ENCODE peak calls at places on chromosomes 1 and 21, in eight cellular contexts. V, Q, M, W, R, H, D and T are unnamed samples.

GRCh38 chr1:41018039-41018438 is 3.5 kb downstream of the SLFNL1 start:
- DNase-seq in V (no peak), Q (no peak), R (no peak), D (no peak), W (no peak), M (no peak), H (no peak), T (no peak)

GRCh38 chr1:181918893-181919728 is 142.4 kb downstream of the ZNF648 start:
- DNase-seq in Q (no peak), W (no peak), M (no peak), V (no peak), D (peak; percentile 79), R (no peak), H (no peak), T (no peak)

GRCh38 chr1:69082312-69082711 is 485.4 kb upstream of the LRRC7 start:
- DNase-seq in V (no peak), D (peak; percentile 63), M (no peak), W (no peak), H (no peak), R (no peak), Q (no peak), T (no peak)

GRCh38 chr1:151819951-151820623 is 11.5 kb downstream of the RORC start:
- DNase-seq in M (no peak), Q (peak; percentile 21), H (no peak), R (no peak), W (no peak), V (no peak), D (no peak), T (no peak)

GRCh38 chr1:85328713-85329376 is 52.4 kb upstream of the BCL10 start:
- DNase-seq in W (no peak), Q (no peak), R (no peak), V (no peak), H (no peak), D (peak; percentile 99), M (no peak), T (no peak)

GRCh38 chr1:198125995-198126758 is 30.6 kb upstream of the NEK7 start:
- DNase-seq in D (peak; percentile 23), W (no peak), R (no peak), V (no peak), H (no peak), M (no peak), Q (no peak), T (no peak)

GRCh38 chr1:1217621-1218523 is 3.9 kb upstream of the TNFRSF4 start:
- DNase-seq in H (no peak), V (no peak), R (no peak), M (no peak), Q (no peak), W (no peak), D (peak; percentile 41), T (no peak)

GRCh38 chr1:234489692-234490065 is 10.7 kb upstream of the TARBP1 start:
- DNase-seq in H (no peak), D (no peak), W (no peak), Q (no peak), R (no peak), V (no peak), M (no peak), T (no peak)

GRCh38 chr1:18575620-18576019 is 55.0 kb upstream of the PAX7 start:
- DNase-seq in R (no peak), V (peak; percentile 60), D (peak; percentile 95), Q (no peak), M (peak; percentile 23), W (no peak), H (no peak), T (peak; percentile 39)

GRCh38 chr21:33070921-33071877 is 1.3 kb downstream of the OLIG1 start:
- DNase-seq in V (peak; percentile 80), Q (peak; percentile 6), M (no peak), W (no peak), H (no peak), D (peak; percentile 49), R (no peak), T (no peak)

GRCh38 chr1:235783148-235783776 is 83.4 kb downstream of the LYST start:
- DNase-seq in H (no peak), M (no peak), V (peak; percentile 4), D (peak; percentile 56), Q (no peak), R (no peak), W (no peak), T (no peak)

GRCh38 chr1:246434335-246434734 is 72.7 kb downstream of the SMYD3 start:
- DNase-seq in R (no peak), W (no peak), H (no peak), M (no peak), V (no peak), Q (no peak), D (no peak), T (no peak)

GRCh38 chr1:89821322-89822108 is 683 bp downstream of the LRRC8D start:
- DNase-seq in Q (peak; percentile 72), H (peak; percentile 74), M (peak; percentile 30), W (no peak), D (peak; percentile 79), R (peak; percentile 57), V (peak; percentile 84), T (no peak)

GRCh38 chr1:19665456-19666138 is 922 bp downstream of the HTR6 start:
- DNase-seq in R (no peak), M (no peak), Q (no peak), V (peak; percentile 54), W (no peak), D (peak; percentile 57), H (no peak), T (no peak)

GRCh38 chr1:17629460-17629859 is 90.0 kb downstream of the ARHGEF10L start:
- DNase-seq in R (no peak), H (no peak), M (no peak), W (no peak), V (no peak), D (peak; percentile 77), Q (peak; percentile 26), T (no peak)

GRCh38 chr1:54794401-54795099 is 6.6 kb downstream of the TTC22 start:
- DNase-seq in R (no peak), Q (no peak), V (no peak), W (no peak), H (no peak), D (no peak), M (no peak), T (no peak)

GRCh38 chr1:109116286-109116685 is 2.4 kb downstream of the ELAPOR1 start:
- DNase-seq in H (no peak), R (no peak), M (no peak), W (no peak), V (no peak), Q (no peak), D (no peak), T (no peak)

GRCh38 chr1:209755926-209756607 is at the start of gene TRAF3IP3:
- DNase-seq in Q (peak; percentile 97), H (no peak), R (peak; percentile 68), V (no peak), W (no peak), M (no peak), D (no peak), T (no peak)

GRCh38 chr1:26701995-26702679 is 6.3 kb downstream of the ARID1A start:
- DNase-seq in M (no peak), R (no peak), V (no peak), W (no peak), H (no peak), D (no peak), Q (no peak), T (no peak)

GRCh38 chr1:231918239-231919015 is 291.8 kb downstream of the DISC1 start:
- DNase-seq in V (no peak), R (no peak), W (no peak), D (peak; percentile 77), Q (no peak), H (no peak), M (no peak), T (no peak)

GRCh38 chr1:7229696-7230095 is 444.4 kb downstream of the CAMTA1 start:
- DNase-seq in M (no peak), R (no peak), V (no peak), Q (no peak), D (no peak), H (no peak), W (no peak), T (no peak)

GRCh38 chr1:32714277-32714676 is 11.7 kb upstream of the SYNC start:
- DNase-seq in H (no peak), W (no peak), M (no peak), V (no peak), D (no peak), R (no peak), Q (no peak), T (no peak)

GRCh38 chr21:29501451-29501850 is 202.7 kb downstream of the BACH1 start:
- DNase-seq in D (no peak), H (no peak), W (no peak), Q (no peak), R (no peak), M (no peak), V (no peak), T (no peak)

GRCh38 chr1:32650157-32650751 is at the start of gene ZBTB8OS:
- DNase-seq in H (peak; percentile 91), V (peak; percentile 95), D (peak; percentile 98), W (peak; percentile 76), R (peak; percentile 86), Q (peak; percentile 98), M (peak; percentile 47), T (peak; percentile 94)

GRCh38 chr1:111598534-111598933 is 21.1 kb upstream of the RAP1A start:
- DNase-seq in D (no peak), V (no peak), Q (no peak), H (no peak), M (no peak), R (no peak), W (no peak), T (no peak)

GRCh38 chr1:60132108-60132507 is 58.5 kb upstream of the C1orf87 start:
- DNase-seq in H (no peak), Q (no peak), V (no peak), D (no peak), R (no peak), W (no peak), M (no peak), T (no peak)

GRCh38 chr1:10939654-10940450 is 72.6 kb upstream of the TARDBP start:
- DNase-seq in H (no peak), D (no peak), V (no peak), W (no peak), Q (peak; percentile 95), R (no peak), M (no peak), T (no peak)